ENCODE peak calls at places on chromosomes 16 and 17, in ten cellular contexts. U is AG10803, R is tibial artery, I is heart right ventricle, V is Calu3, K is AG04450, S is heart left ventricle, L is fibroblast of lung, O is AG04449, Z is choroid plexus epithelial cell. Y is an unnamed sample.

GRCh38 chr17:32794533-32795246 is 82.2 kb downstream of the MYO1D start:
- DNase-seq in S (no peak), V (peak), U (no peak), L (no peak), R (no peak), O (no peak), I (no peak), K (no peak), Z (peak), Y (no peak)

GRCh38 chr16:2720719-2721633 is 952 bp upstream of the PRSS27 start:
- DNase-seq in K (peak), U (peak), V (peak), S (peak), I (peak), Z (peak), R (peak), L (peak), O (peak), Y (peak)

GRCh38 chr17:13114601-13115024 is 96.8 kb upstream of the ELAC2 start:
- DNase-seq in I (peak), L (peak), S (peak), Z (peak), U (peak), R (no peak), K (peak), V (no peak), O (peak), Y (no peak)

GRCh38 chr17:31357831-31358400 is 33.6 kb upstream of the RAB11FIP4 start:
- DNase-seq in K (no peak), S (no peak), L (peak), R (no peak), U (peak), O (no peak), V (no peak), Z (peak), I (no peak), Y (no peak)

GRCh38 chr16:798666-799065 is 1.9 kb downstream of the GNG13 start:
- DNase-seq in R (no peak), K (no peak), I (no peak), Z (no peak), U (no peak), L (no peak), V (no peak), O (no peak), S (no peak), Y (no peak)

GRCh38 chr17:78127240-78127887 is 1.2 kb downstream of the TMC6 start:
- DNase-seq in O (no peak), Z (no peak), V (peak), L (no peak), I (peak), R (no peak), U (no peak), K (no peak), S (peak), Y (no peak)

GRCh38 chr16:75111514-75112280 is 4.9 kb downstream of the LDHD start:
- DNase-seq in S (peak), V (no peak), O (no peak), R (no peak), U (no peak), I (no peak), K (no peak), Z (no peak), L (no peak), Y (no peak)

GRCh38 chr17:34613064-34614019 is 34.0 kb downstream of the TMEM132E start:
- DNase-seq in V (no peak), I (no peak), O (no peak), Z (no peak), U (no peak), S (no peak), R (no peak), K (no peak), L (no peak), Y (peak)

GRCh38 chr17:78962345-78962983 is 17.3 kb downstream of the LGALS3BP start:
- DNase-seq in R (no peak), I (no peak), L (no peak), Z (no peak), O (no peak), V (peak), S (no peak), U (peak), K (no peak), Y (no peak)

GRCh38 chr17:53264730-53265129 is 558.0 kb upstream of the KIF2B start:
- DNase-seq in K (no peak), Z (no peak), R (no peak), L (no peak), U (no peak), S (no peak), I (no peak), O (no peak), V (no peak), Y (no peak)
- TF ChIP-seq CTCF in K (no peak), Z (no peak), R (no peak), L (no peak), U (no peak), S (no peak), I (no peak), O (no peak), V (no peak), Y (no peak)

GRCh38 chr16:60991886-60992285 is 1044.4 kb downstream of the CDH8 start:
- DNase-seq in U (no peak), V (no peak), R (no peak), Z (no peak), S (no peak), L (no peak), K (no peak), O (no peak), I (no peak), Y (no peak)
- TF ChIP-seq CTCF in U (no peak), V (no peak), R (no peak), Z (no peak), S (no peak), L (no peak), K (no peak), O (no peak), I (no peak), Y (no peak)

GRCh38 chr17:57906910-57907309 is 48.3 kb downstream of the CUEDC1 start:
- DNase-seq in V (no peak), R (no peak), K (no peak), I (no peak), L (no peak), Z (no peak), U (no peak), O (no peak), S (no peak), Y (no peak)
- TF ChIP-seq CTCF in V (no peak), R (no peak), K (peak), I (no peak), L (no peak), Z (peak), U (peak), O (no peak), S (no peak), Y (no peak)

GRCh38 chr17:10845388-10845751 is 7.5 kb upstream of the PIRT start:
- DNase-seq in K (no peak), U (no peak), V (no peak), Z (no peak), O (no peak), I (no peak), R (no peak), S (no peak), L (no peak), Y (no peak)
- TF ChIP-seq CTCF in K (no peak), U (no peak), V (no peak), Z (no peak), O (no peak), I (no peak), R (no peak), S (no peak), L (no peak), Y (no peak)

GRCh38 chr17:76386966-76387765 is 2.8 kb downstream of the SPHK1 start:
- DNase-seq in L (no peak), Z (no peak), S (no peak), U (no peak), I (no peak), O (no peak), V (no peak), K (no peak), R (no peak), Y (no peak)

GRCh38 chr17:76385892-76386786 is 1.7 kb downstream of the SPHK1 start:
- DNase-seq in O (no peak), L (peak), Z (peak), U (peak), I (peak), S (peak), R (peak), K (no peak), V (peak), Y (peak)

GRCh38 chr17:76391200-76391715 is 6.8 kb downstream of the SPHK1 start:
- DNase-seq in R (no peak), S (no peak), U (no peak), I (no peak), V (no peak), O (no peak), L (no peak), K (no peak), Z (no peak), Y (peak)

GRCh38 chr17:76390003-76390421 is 5.6 kb downstream of the SPHK1 start:
- DNase-seq in V (no peak), O (no peak), R (no peak), I (no peak), U (no peak), S (no peak), Z (no peak), L (no peak), K (no peak), Y (no peak)

GRCh38 chr17:76388966-76389888 is 4.8 kb downstream of the SPHK1 start:
- DNase-seq in V (no peak), Z (no peak), S (no peak), I (no peak), R (no peak), L (no peak), K (no peak), O (no peak), U (no peak), Y (no peak)
- TF ChIP-seq CTCF in V (no peak), Z (peak), S (no peak), I (no peak), R (no peak), L (no peak), K (peak), O (no peak), U (no peak), Y (no peak)

DNA sequence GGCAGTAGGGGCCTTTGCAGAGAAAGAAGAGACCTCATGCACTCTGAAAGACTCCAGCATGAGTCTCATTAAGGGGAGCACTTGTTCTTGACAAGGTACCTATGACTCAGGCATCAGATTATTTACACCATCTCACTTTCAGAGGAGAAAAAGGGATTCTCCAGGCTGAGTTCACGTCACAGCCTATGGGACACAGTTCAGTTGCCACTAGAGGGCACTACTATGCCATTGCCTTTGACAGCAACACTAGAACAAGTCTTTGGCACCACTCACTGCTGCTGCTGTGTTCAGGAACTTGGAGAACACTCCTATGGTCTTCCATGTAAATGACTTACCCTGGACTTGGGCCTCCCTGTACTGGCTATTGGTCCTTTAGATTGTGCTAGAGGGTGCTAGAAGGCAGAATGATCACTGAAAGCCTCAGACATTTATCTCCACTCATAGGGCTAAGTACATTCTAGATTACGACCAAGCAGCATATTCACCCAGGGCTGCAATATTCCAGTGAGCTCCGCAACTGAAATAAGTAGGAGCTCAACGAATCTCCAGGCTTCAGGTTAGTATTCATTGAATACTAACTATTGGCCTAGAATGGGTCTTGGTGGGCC is 225.1 kb upstream of the CA10 start:
- DNase-seq in S (peak), K (no peak), R (no peak), L (peak), V (peak), I (no peak), Z (peak), O (no peak), U (no peak), Y (peak)
- TF ChIP-seq CTCF in S (peak), K (no peak), R (peak), L (no peak), V (no peak), I (peak), Z (no peak), O (no peak), U (no peak), Y (no peak)

DNA sequence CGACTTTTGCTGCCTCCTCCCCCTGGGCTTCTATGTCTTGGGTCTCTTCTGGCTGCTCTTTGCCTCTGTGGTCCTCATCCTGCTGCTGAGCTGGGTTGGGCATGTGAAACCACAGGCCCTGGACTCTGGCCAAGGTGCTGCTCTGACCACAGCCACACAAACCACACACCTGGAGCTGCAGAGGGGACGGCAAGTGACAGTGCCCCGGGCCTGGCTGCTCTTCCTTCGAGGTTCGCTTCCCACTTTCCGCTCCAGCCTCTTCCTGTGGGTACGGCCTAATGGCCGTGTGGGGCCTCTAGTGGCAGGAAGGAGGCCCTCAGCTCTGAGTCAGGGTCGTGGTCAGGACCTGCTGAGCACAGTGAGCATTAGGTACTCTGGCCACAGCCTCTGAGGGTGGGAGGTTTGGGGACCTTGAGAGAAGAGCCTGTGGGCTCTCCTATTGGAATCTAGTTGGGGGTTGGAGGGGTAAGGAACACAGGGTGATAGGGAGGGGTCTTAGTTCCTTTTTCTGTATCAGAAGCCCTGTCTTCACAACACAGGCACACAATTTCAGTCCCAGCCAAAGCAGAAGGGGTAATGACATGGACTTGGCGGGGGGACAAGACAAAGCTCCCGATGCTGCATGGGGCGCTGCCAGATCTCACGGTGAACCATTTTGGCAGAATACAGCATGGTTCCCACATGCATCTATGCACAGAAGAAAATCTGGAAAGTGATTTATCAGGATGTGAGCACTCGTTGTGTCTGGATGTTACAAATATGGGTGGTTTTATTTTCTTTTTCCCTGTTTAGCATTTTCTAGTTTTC is 2.3 kb downstream of the GP1BA start:
- DNase-seq in R (no peak), U (peak), L (peak), O (no peak), I (peak), Z (peak), V (peak), S (no peak), K (no peak), Y (peak)
- TF ChIP-seq CTCF in R (no peak), U (peak), L (peak), O (peak), I (no peak), Z (peak), V (no peak), S (no peak), K (peak), Y (no peak)

Y was measured in thyroid gland.